ENCODE peak calls at places on chromosomes 3 and 15, in seven cellular contexts. One of them, this sample, is unnamed.

GRCh38 chr3:126480864-126481263 is 5.2 kb upstream of the ZXDC start:
- DNase-seq in amniotic stem cell: no peak
- DNase-seq in NCI-H1105: no peak
- DNase-seq in anterior cingulate cortex: no peak
- DNase-seq in A549: no peak
- DNase-seq in Daoy: no peak
- DNase-seq in thoracic aorta: no peak
- DNase-seq in this sample: peak

GRCh38 chr15:74376226-74376625 is 8.8 kb upstream of the CYP11A1 start:
- DNase-seq in amniotic stem cell: no peak
- DNase-seq in NCI-H1105: no peak
- DNase-seq in anterior cingulate cortex: no peak
- DNase-seq in A549: no peak
- DNase-seq in Daoy: no peak
- DNase-seq in thoracic aorta: no peak
- DNase-seq in this sample: no peak

GRCh38 chr3:56424885-56425284 is 43.4 kb downstream of the ERC2 start:
- DNase-seq in amniotic stem cell: no peak
- DNase-seq in NCI-H1105: no peak
- DNase-seq in anterior cingulate cortex: no peak
- DNase-seq in A549: no peak
- DNase-seq in Daoy: no peak
- DNase-seq in thoracic aorta: no peak
- DNase-seq in this sample: no peak

GRCh38 chr3:108822167-108822897 is at the start of gene TRAT1:
- DNase-seq in amniotic stem cell: no peak
- DNase-seq in NCI-H1105: no peak
- DNase-seq in anterior cingulate cortex: no peak
- DNase-seq in A549: no peak
- DNase-seq in Daoy: no peak
- DNase-seq in thoracic aorta: no peak
- DNase-seq in this sample: no peak

GRCh38 chr3:193240850-193241706 is at the start of gene PLAAT1:
- DNase-seq in amniotic stem cell: peak
- DNase-seq in NCI-H1105: peak
- DNase-seq in anterior cingulate cortex: peak
- DNase-seq in A549: peak
- DNase-seq in Daoy: peak
- DNase-seq in thoracic aorta: no peak
- DNase-seq in this sample: peak

GRCh38 chr15:78681306-78682012 is 40.4 kb upstream of the CHRNB4 start:
- DNase-seq in amniotic stem cell: no peak
- DNase-seq in NCI-H1105: no peak
- DNase-seq in anterior cingulate cortex: no peak
- DNase-seq in A549: no peak
- DNase-seq in Daoy: no peak
- DNase-seq in thoracic aorta: no peak
- DNase-seq in this sample: no peak

GRCh38 chr3:24454862-24455261 is 39.8 kb downstream of the THRB start:
- DNase-seq in amniotic stem cell: no peak
- DNase-seq in NCI-H1105: no peak
- DNase-seq in anterior cingulate cortex: no peak
- DNase-seq in A549: no peak
- DNase-seq in Daoy: no peak
- DNase-seq in thoracic aorta: no peak
- DNase-seq in this sample: no peak

GRCh38 chr15:76169013-76169412 is 109.2 kb downstream of the TMEM266 start:
- DNase-seq in amniotic stem cell: no peak
- DNase-seq in NCI-H1105: no peak
- DNase-seq in anterior cingulate cortex: no peak
- DNase-seq in A549: no peak
- DNase-seq in Daoy: peak
- DNase-seq in thoracic aorta: no peak
- DNase-seq in this sample: no peak

GRCh38 chr3:174342941-174343431 is 516.1 kb upstream of the NAALADL2 start:
- DNase-seq in amniotic stem cell: no peak
- DNase-seq in NCI-H1105: no peak
- DNase-seq in anterior cingulate cortex: no peak
- DNase-seq in A549: no peak
- DNase-seq in Daoy: no peak
- DNase-seq in thoracic aorta: no peak
- DNase-seq in this sample: no peak

GRCh38 chr15:68531794-68532193 is 47.0 kb upstream of the CORO2B start:
- DNase-seq in amniotic stem cell: no peak
- DNase-seq in NCI-H1105: no peak
- DNase-seq in anterior cingulate cortex: no peak
- DNase-seq in A549: no peak
- DNase-seq in Daoy: no peak
- DNase-seq in thoracic aorta: no peak
- DNase-seq in this sample: no peak

GRCh38 chr3:182303169-182303568 is 490.1 kb upstream of the ATP11B start:
- DNase-seq in amniotic stem cell: no peak
- DNase-seq in NCI-H1105: no peak
- DNase-seq in anterior cingulate cortex: no peak
- DNase-seq in A549: no peak
- DNase-seq in Daoy: no peak
- DNase-seq in thoracic aorta: no peak
- DNase-seq in this sample: peak

GRCh38 chr15:38193496-38193895 is 59.1 kb upstream of the SPRED1 start:
- DNase-seq in amniotic stem cell: no peak
- DNase-seq in NCI-H1105: no peak
- DNase-seq in anterior cingulate cortex: no peak
- DNase-seq in A549: no peak
- DNase-seq in Daoy: no peak
- DNase-seq in thoracic aorta: no peak
- DNase-seq in this sample: no peak

GRCh38 chr15:95957854-95958253 is 372.6 kb upstream of the NR2F2 start:
- DNase-seq in amniotic stem cell: no peak
- DNase-seq in NCI-H1105: no peak
- DNase-seq in anterior cingulate cortex: no peak
- DNase-seq in A549: no peak
- DNase-seq in Daoy: no peak
- DNase-seq in thoracic aorta: no peak
- DNase-seq in this sample: no peak

GRCh38 chr3:33092496-33093254 is 4.3 kb downstream of the GLB1 start:
- DNase-seq in amniotic stem cell: no peak
- DNase-seq in NCI-H1105: no peak
- DNase-seq in anterior cingulate cortex: no peak
- DNase-seq in A549: no peak
- DNase-seq in Daoy: no peak
- DNase-seq in thoracic aorta: no peak
- DNase-seq in this sample: no peak

GRCh38 chr3:50316657-50317242 is 5.8 kb downstream of the HYAL2 start:
- DNase-seq in amniotic stem cell: no peak
- DNase-seq in NCI-H1105: no peak
- DNase-seq in anterior cingulate cortex: no peak
- DNase-seq in A549: no peak
- DNase-seq in Daoy: peak
- DNase-seq in thoracic aorta: no peak
- DNase-seq in this sample: no peak

GRCh38 chr3:133868758-133869429 is 26.8 kb downstream of the RAB6B start:
- DNase-seq in amniotic stem cell: no peak
- DNase-seq in NCI-H1105: no peak
- DNase-seq in anterior cingulate cortex: no peak
- DNase-seq in A549: no peak
- DNase-seq in Daoy: no peak
- DNase-seq in thoracic aorta: no peak
- DNase-seq in this sample: no peak

GRCh38 chr3:66394261-66395249 is 106.3 kb downstream of the LRIG1 start:
- DNase-seq in amniotic stem cell: peak
- DNase-seq in NCI-H1105: no peak
- DNase-seq in anterior cingulate cortex: no peak
- DNase-seq in A549: no peak
- DNase-seq in Daoy: no peak
- DNase-seq in thoracic aorta: peak
- DNase-seq in this sample: no peak

GRCh38 chr3:13308406-13308805 is 111.7 kb downstream of the NUP210 start:
- DNase-seq in amniotic stem cell: no peak
- DNase-seq in NCI-H1105: no peak
- DNase-seq in anterior cingulate cortex: no peak
- DNase-seq in A549: peak
- DNase-seq in Daoy: peak
- DNase-seq in thoracic aorta: no peak
- DNase-seq in this sample: no peak

GRCh38 chr15:67146875-67147381 is 81.5 kb downstream of the SMAD3 start:
- DNase-seq in amniotic stem cell: no peak
- DNase-seq in NCI-H1105: no peak
- DNase-seq in anterior cingulate cortex: no peak
- DNase-seq in A549: peak
- DNase-seq in Daoy: peak
- DNase-seq in thoracic aorta: no peak
- DNase-seq in this sample: no peak

GRCh38 chr3:56453027-56453426 is 15.2 kb downstream of the ERC2 start:
- DNase-seq in amniotic stem cell: no peak
- DNase-seq in NCI-H1105: no peak
- DNase-seq in anterior cingulate cortex: no peak
- DNase-seq in A549: no peak
- DNase-seq in Daoy: no peak
- DNase-seq in thoracic aorta: no peak
- DNase-seq in this sample: no peak

GRCh38 chr3:58049143-58049785 is 41.0 kb downstream of the FLNB start:
- DNase-seq in amniotic stem cell: no peak
- DNase-seq in NCI-H1105: no peak
- DNase-seq in anterior cingulate cortex: no peak
- DNase-seq in A549: peak
- DNase-seq in Daoy: peak
- DNase-seq in thoracic aorta: no peak
- DNase-seq in this sample: no peak

GRCh38 chr15:96353378-96353930 is 23.0 kb downstream of the NR2F2 start:
- DNase-seq in amniotic stem cell: no peak
- DNase-seq in NCI-H1105: no peak
- DNase-seq in anterior cingulate cortex: no peak
- DNase-seq in A549: no peak
- DNase-seq in Daoy: no peak
- DNase-seq in thoracic aorta: no peak
- DNase-seq in this sample: no peak

GRCh38 chr3:175386630-175387029 is 527.5 kb downstream of the NAALADL2 start:
- DNase-seq in amniotic stem cell: peak
- DNase-seq in NCI-H1105: no peak
- DNase-seq in anterior cingulate cortex: no peak
- DNase-seq in A549: peak
- DNase-seq in Daoy: peak
- DNase-seq in thoracic aorta: no peak
- DNase-seq in this sample: no peak

GRCh38 chr3:9831253-9831652 is 12.6 kb downstream of the RPUSD3 start:
- DNase-seq in amniotic stem cell: no peak
- DNase-seq in NCI-H1105: no peak
- DNase-seq in anterior cingulate cortex: no peak
- DNase-seq in A549: no peak
- DNase-seq in Daoy: no peak
- DNase-seq in thoracic aorta: no peak
- DNase-seq in this sample: no peak

GRCh38 chr3:170307998-170308398 is 49.5 kb upstream of the SKIL start:
- DNase-seq in amniotic stem cell: no peak
- DNase-seq in NCI-H1105: no peak
- DNase-seq in anterior cingulate cortex: no peak
- DNase-seq in A549: peak
- DNase-seq in Daoy: peak
- DNase-seq in thoracic aorta: no peak
- DNase-seq in this sample: no peak

GRCh38 chr3:67090472-67090871 is 92.4 kb downstream of the KBTBD8 start:
- DNase-seq in amniotic stem cell: peak
- DNase-seq in NCI-H1105: no peak
- DNase-seq in anterior cingulate cortex: no peak
- DNase-seq in A549: no peak
- DNase-seq in Daoy: peak
- DNase-seq in thoracic aorta: no peak
- DNase-seq in this sample: no peak

GRCh38 chr3:46860381-46861292 is 2.6 kb downstream of the MYL3 start:
- DNase-seq in amniotic stem cell: no peak
- DNase-seq in NCI-H1105: no peak
- DNase-seq in anterior cingulate cortex: no peak
- DNase-seq in A549: no peak
- DNase-seq in Daoy: no peak
- DNase-seq in thoracic aorta: no peak
- DNase-seq in this sample: no peak

GRCh38 chr15:80778964-80779657 is at the start of gene CEMIP:
- DNase-seq in amniotic stem cell: peak
- DNase-seq in NCI-H1105: peak
- DNase-seq in anterior cingulate cortex: peak
- DNase-seq in A549: peak
- DNase-seq in Daoy: peak
- DNase-seq in thoracic aorta: no peak
- DNase-seq in this sample: no peak

GRCh38 chr3:37465174-37465573 is 290.8 kb upstream of the LRRFIP2 start:
- DNase-seq in amniotic stem cell: no peak
- DNase-seq in NCI-H1105: no peak
- DNase-seq in anterior cingulate cortex: no peak
- DNase-seq in A549: no peak
- DNase-seq in Daoy: no peak
- DNase-seq in thoracic aorta: no peak
- DNase-seq in this sample: no peak

GRCh38 chr3:56887402-56888025 is 85.8 kb upstream of the ARHGEF3 start:
- DNase-seq in amniotic stem cell: no peak
- DNase-seq in NCI-H1105: no peak
- DNase-seq in anterior cingulate cortex: no peak
- DNase-seq in A549: no peak
- DNase-seq in Daoy: no peak
- DNase-seq in thoracic aorta: no peak
- DNase-seq in this sample: no peak

GRCh38 chr15:44781128-44781810 is 44.9 kb downstream of the TRIM69 start:
- DNase-seq in amniotic stem cell: no peak
- DNase-seq in NCI-H1105: no peak
- DNase-seq in anterior cingulate cortex: no peak
- DNase-seq in A549: no peak
- DNase-seq in Daoy: no peak
- DNase-seq in thoracic aorta: no peak
- DNase-seq in this sample: no peak

GRCh38 chr3:18134386-18135082 is 290.6 kb downstream of the SATB1 start:
- DNase-seq in amniotic stem cell: peak
- DNase-seq in NCI-H1105: no peak
- DNase-seq in anterior cingulate cortex: no peak
- DNase-seq in A549: no peak
- DNase-seq in Daoy: peak
- DNase-seq in thoracic aorta: no peak
- DNase-seq in this sample: no peak

GRCh38 chr3:192553707-192554106 is 173.6 kb downstream of the FGF12 start:
- DNase-seq in amniotic stem cell: no peak
- DNase-seq in NCI-H1105: no peak
- DNase-seq in anterior cingulate cortex: no peak
- DNase-seq in A549: no peak
- DNase-seq in Daoy: no peak
- DNase-seq in thoracic aorta: no peak
- DNase-seq in this sample: no peak

GRCh38 chr3:25728101-25728500 is 55.1 kb downstream of the NGLY1 start:
- DNase-seq in amniotic stem cell: no peak
- DNase-seq in NCI-H1105: no peak
- DNase-seq in anterior cingulate cortex: no peak
- DNase-seq in A549: no peak
- DNase-seq in Daoy: no peak
- DNase-seq in thoracic aorta: no peak
- DNase-seq in this sample: no peak

GRCh38 chr3:119599558-119600174 is 2.0 kb downstream of the PLA1A start:
- DNase-seq in amniotic stem cell: no peak
- DNase-seq in NCI-H1105: no peak
- DNase-seq in anterior cingulate cortex: no peak
- DNase-seq in A549: no peak
- DNase-seq in Daoy: no peak
- DNase-seq in thoracic aorta: no peak
- DNase-seq in this sample: no peak

GRCh38 chr15:98547741-98548166 is 100.6 kb upstream of the IGF1R start:
- DNase-seq in amniotic stem cell: no peak
- DNase-seq in NCI-H1105: no peak
- DNase-seq in anterior cingulate cortex: no peak
- DNase-seq in A549: no peak
- DNase-seq in Daoy: no peak
- DNase-seq in thoracic aorta: no peak
- DNase-seq in this sample: no peak